ENCODE peak calls at places on chromosomes 3 and 15, in nine cellular contexts. G is EH; M is fibroblast of lung; H is MV-4-11; E is suprapubic skin; D is GM03348; A is SK-N-MC; X is amygdala; K is CD8-positive, alpha-beta memory T cell. R is an unnamed sample.

GRCh38 chr3:100635273-100635701 is 25.9 kb downstream of the ADGRG7 start:
- DNase-seq in M (no peak), H (no peak), K (no peak), D (no peak), G (no peak), A (no peak), X (no peak), E (no peak), R (peak; percentile 31)

GRCh38 chr3:71858493-71859127 is 73.7 kb upstream of the PROK2 start:
- DNase-seq in M (no peak), H (no peak), A (no peak), E (no peak), D (no peak), G (no peak), X (no peak), K (no peak), R (no peak)

GRCh38 chr15:93217343-93217742 is 128.3 kb upstream of the RGMA start:
- DNase-seq in X (no peak), H (no peak), K (no peak), A (no peak), D (no peak), E (no peak), G (no peak), M (no peak), R (no peak)

GRCh38 chr3:171900396-171900795 is 57.2 kb downstream of the TMEM212 start:
- DNase-seq in X (no peak), K (no peak), A (no peak), H (peak; percentile 41), G (no peak), E (no peak), M (no peak), D (no peak), R (no peak)

GRCh38 chr15:82566690-82567089 is 26.4 kb upstream of the RPS17 start:
- DNase-seq in A (no peak), X (no peak), G (peak; percentile 83), D (peak; percentile 23), M (peak; percentile 73), E (no peak), K (no peak), H (no peak), R (no peak)

GRCh38 chr3:190696777-190697501 is 165.6 kb downstream of the GMNC start:
- DNase-seq in M (peak; percentile 30), G (peak; percentile 45), H (no peak), E (no peak), A (no peak), K (no peak), X (no peak), D (peak; percentile 15), R (peak; percentile 76)

GRCh38 chr15:29528276-29528675 is 258.7 kb upstream of the NSMCE3 start:
- DNase-seq in G (no peak), M (no peak), E (no peak), D (no peak), K (no peak), A (no peak), H (no peak), X (peak; percentile 2), R (no peak)

GRCh38 chr3:28915711-28916481 is 365.0 kb upstream of the RBMS3 start:
- DNase-seq in D (peak; percentile 6), H (no peak), M (peak; percentile 78), A (no peak), G (peak; percentile 34), E (no peak), X (no peak), K (no peak), R (no peak)

GRCh38 chr3:107208796-107209195 is 168.4 kb upstream of the CCDC54 start:
- DNase-seq in G (no peak), H (no peak), A (no peak), D (no peak), E (no peak), X (no peak), M (no peak), K (no peak), R (no peak)

GRCh38 chr3:29067014-29067413 is 213.9 kb upstream of the RBMS3 start:
- DNase-seq in H (no peak), D (no peak), X (no peak), E (no peak), G (peak; percentile 24), A (no peak), M (peak; percentile 50), K (no peak), R (no peak)

GRCh38 chr3:160564205-160564922 is 1.0 kb downstream of the KPNA4 start:
- DNase-seq in G (peak; percentile 31), E (peak; percentile 62), K (no peak), M (no peak), A (no peak), D (no peak), X (no peak), H (no peak), R (peak; percentile 19)

GRCh38 chr3:74267583-74268184 is 346.8 kb downstream of the CNTN3 start:
- DNase-seq in X (no peak), A (no peak), D (no peak), H (peak; percentile 4), K (no peak), E (no peak), G (peak; percentile 51), M (peak; percentile 34), R (peak; percentile 66)

GRCh38 chr15:101613130-101614000 is 38.8 kb downstream of the TM2D3 start:
- DNase-seq in E (peak; percentile 73), D (no peak), X (peak; percentile 42), G (peak; percentile 57), M (peak; percentile 17), K (no peak), H (no peak), A (peak; percentile 28), R (peak; percentile 70)